ENCODE peak calls at places on chromosomes 11 and 22, in five cellular contexts. Y is testis; I is CD4-positive, alpha-beta memory T cell; M is PC-3; Q is astrocyte. U is an unnamed sample. For H3K4me1, the result is how much of the 10 kb centered on the place peaks cover.

GRCh38 chr11:65420506-65421203 is 1.9 kb upstream of the NEAT1 start:
- DNase-seq in Y (peak), I (no peak), M (no peak), Q (no peak), U (peak)

GRCh38 chr11:34508514-34508913 is 5.1 kb downstream of the ELF5 start:
- DNase-seq in Y (no peak), I (no peak), M (no peak), Q (no peak), U (no peak)

GRCh38 chr11:30377347-30377746 is 54.4 kb downstream of the ARL14EP start:
- DNase-seq in Y (no peak), I (no peak), M (no peak), Q (no peak), U (no peak)

GRCh38 chr11:30960387-30960992 is 374.3 kb upstream of the MPPED2 start:
- DNase-seq in Y (no peak), I (no peak), M (peak), Q (peak), U (peak)

GRCh38 chr11:14258177-14258935 is 100.6 kb downstream of the RRAS2 start:
- DNase-seq in Y (no peak), I (no peak), M (peak), Q (peak), U (no peak)

GRCh38 chr11:96314326-96315050 is 28.5 kb downstream of the MAML2 start:
- DNase-seq in Y (no peak), I (peak), M (peak), Q (peak), U (no peak)

GRCh38 chr11:33016654-33017053 is 976 bp downstream of the DEPDC7 start:
- DNase-seq in Y (no peak), I (no peak), M (peak), Q (no peak), U (no peak)

GRCh38 chr11:36254739-36255138 is 34.5 kb downstream of the COMMD9 start:
- DNase-seq in Y (no peak), I (no peak), M (peak), Q (peak), U (no peak)

GRCh38 chr11:72784662-72785061 is 9.2 kb downstream of the STARD10 start:
- DNase-seq in Y (no peak), I (no peak), M (no peak), Q (no peak), U (no peak)
- H3K4me1 ChIP-seq in Y (under half), I (under half), M (half or more), Q (under half), U (under half)

GRCh38 chr11:76766521-76766920 is 16.6 kb upstream of the TSKU start:
- DNase-seq in Y (no peak), I (no peak), M (no peak), Q (no peak), U (no peak)
- H3K4me1 ChIP-seq in Y (half or more), I (under half), M (under half), Q (half or more), U (under half)

GRCh38 chr22:22663861-22664800 is 19.7 kb downstream of the GGTLC2 start:
- DNase-seq in Y (no peak), I (no peak), M (peak), Q (no peak), U (no peak)
- H3K4me1 ChIP-seq in Y (under half), I (under half), M (under half), Q (under half), U (under half)

GRCh38 chr11:113161671-113162589 is 152.5 kb upstream of the TTC12 start:
- DNase-seq in Y (peak), I (no peak), M (no peak), Q (no peak), U (no peak)
- H3K4me1 ChIP-seq in Y (under half), I (under half), M (under half), Q (under half), U (under half)

GRCh38 chr11:126391286-126391954 is 35.9 kb downstream of the ST3GAL4 start:
- DNase-seq in Y (no peak), I (no peak), M (no peak), Q (no peak), U (no peak)
- H3K4me1 ChIP-seq in Y (half or more), I (under half), M (under half), Q (under half), U (under half)

DNA sequence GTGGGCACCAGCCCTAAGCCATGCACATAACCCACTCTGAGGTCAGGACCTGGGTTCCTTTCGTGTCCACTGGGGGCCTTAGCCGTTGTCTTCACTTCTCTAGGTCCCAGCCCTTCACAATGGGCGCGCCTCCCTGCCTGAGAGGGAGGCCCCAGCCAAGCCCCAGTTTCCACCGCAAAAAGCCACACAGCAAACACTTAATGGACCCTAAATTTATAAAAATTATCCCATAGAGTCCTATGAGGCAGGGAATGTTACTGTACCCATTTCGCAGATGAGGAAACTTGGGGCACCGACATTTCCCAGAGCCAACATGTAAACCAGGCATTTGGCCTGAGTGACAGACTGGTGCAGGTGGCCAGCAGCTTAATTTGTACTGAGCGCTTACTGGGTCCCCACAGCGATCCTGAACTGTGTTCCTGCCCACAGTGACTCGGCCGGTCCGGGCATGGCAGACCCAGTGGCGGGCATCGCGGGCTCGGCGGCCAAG is 1.3 kb downstream of the GAS2L1 start:
- DNase-seq in Y (no peak), I (no peak), M (peak), Q (no peak), U (peak)
- H3K4me1 ChIP-seq in Y (half or more), I (under half), M (under half), Q (half or more), U (under half)

GRCh38 chr22:19134176-19134831 is 3.2 kb downstream of the TSSK2 start:
- DNase-seq in Y (no peak), I (no peak), M (no peak), Q (no peak), U (no peak)
- H3K4me1 ChIP-seq in Y (under half), I (under half), M (under half), Q (under half), U (under half)

GRCh38 chr22:40240160-40240559 is 62.4 kb downstream of the TNRC6B start:
- DNase-seq in Y (no peak), I (no peak), M (no peak), Q (no peak), U (no peak)

GRCh38 chr22:40237788-40238424 is 60.2 kb downstream of the TNRC6B start:
- DNase-seq in Y (no peak), I (no peak), M (no peak), Q (no peak), U (no peak)

GRCh38 chr22:40239345-40239683 is 61.6 kb downstream of the TNRC6B start:
- DNase-seq in Y (no peak), I (no peak), M (no peak), Q (no peak), U (no peak)

GRCh38 chr22:40237241-40237640 is 59.5 kb downstream of the TNRC6B start:
- DNase-seq in Y (no peak), I (no peak), M (no peak), Q (no peak), U (no peak)

GRCh38 chr22:40238425-40239344 is 61.0 kb downstream of the TNRC6B start:
- DNase-seq in Y (no peak), I (no peak), M (peak), Q (peak), U (no peak)
- H3K4me1 ChIP-seq in Y (under half), I (half or more), M (under half), Q (under half), U (under half)

DNA sequence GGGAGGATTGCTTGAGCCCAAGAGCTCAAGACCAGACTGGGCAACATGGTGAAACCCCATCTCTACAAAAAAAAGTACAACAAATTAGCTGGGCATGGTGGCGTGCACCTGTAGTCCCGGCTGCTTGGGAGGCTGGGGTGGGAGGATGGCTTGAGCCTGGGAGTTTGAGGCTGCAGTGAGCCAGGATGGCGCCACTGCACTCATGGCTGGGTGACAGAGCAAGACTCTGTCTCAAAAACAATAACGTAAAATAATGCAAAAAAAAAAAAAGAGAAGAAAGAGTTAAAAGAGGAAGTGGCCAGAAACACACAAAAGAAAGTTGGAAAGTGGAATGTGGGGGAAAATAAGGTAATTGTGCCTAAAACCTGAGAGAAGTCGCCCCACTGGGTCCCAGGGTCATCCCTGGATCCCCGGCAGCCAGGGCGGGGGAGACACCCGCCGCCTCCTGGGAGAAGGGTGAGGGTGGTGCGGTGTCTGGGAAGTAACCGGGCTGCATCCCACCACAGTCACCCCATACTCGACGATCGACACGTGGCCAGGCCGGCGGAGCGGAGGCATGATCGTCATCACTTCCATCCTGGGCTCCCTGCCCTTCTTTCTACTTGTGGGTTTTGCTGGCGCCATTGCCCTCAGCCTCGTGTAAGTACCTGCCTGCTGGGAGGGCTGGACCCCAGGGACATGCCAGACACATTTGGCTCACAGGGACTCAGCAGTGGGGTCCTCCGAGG is 8.1 kb downstream of the UPK3A start:
- DNase-seq in Y (no peak), I (no peak), M (no peak), Q (no peak), U (no peak)
- H3K4me1 ChIP-seq in Y (under half), I (under half), M (under half), Q (under half), U (under half)